ENCODE peak calls at places on chromosomes 3 and 15, in five cellular contexts. L, E, H, R and W are unnamed samples.

GRCh38 chr3:185070491-185071335 is 82.1 kb downstream of the C3orf70 start:
- DNase-seq in L (no peak), H (no peak), R (no peak), E (no peak), W (no peak)

GRCh38 chr15:76187151-76187550 is 124.1 kb downstream of the ETFA start:
- DNase-seq in H (no peak), E (no peak), R (no peak), L (no peak), W (no peak)

GRCh38 chr3:173395073-173395411 is 2.5 kb upstream of the NLGN1 start:
- DNase-seq in H (no peak), L (no peak), R (no peak), E (no peak), W (peak)

GRCh38 chr3:100875239-100875638 is 118.0 kb downstream of the ABI3BP start:
- DNase-seq in E (no peak), L (peak), R (no peak), H (no peak), W (no peak)

GRCh38 chr15:30030350-30030749 is 52.4 kb upstream of the GOLGA8J start:
- DNase-seq in E (no peak), R (no peak), L (no peak), H (no peak), W (no peak)

GRCh38 chr15:79004336-79004735 is 59.5 kb upstream of the CTSH start:
- DNase-seq in R (no peak), H (no peak), L (no peak), E (peak), W (peak)

GRCh38 chr15:37837276-37837675 is 97.2 kb upstream of the TMCO5A start:
- DNase-seq in H (no peak), E (no peak), R (no peak), L (no peak), W (no peak)

GRCh38 chr15:49242820-49243219 is 72.8 kb downstream of the GALK2 start:
- DNase-seq in L (peak), E (no peak), H (no peak), R (no peak), W (peak)

GRCh38 chr3:34388836-34389235 is 590.4 kb downstream of the PDCD6IP start:
- DNase-seq in L (no peak), E (no peak), H (no peak), R (no peak), W (no peak)

GRCh38 chr15:57957113-57957512 is 108.4 kb downstream of the ALDH1A2 start:
- DNase-seq in R (no peak), H (no peak), L (no peak), E (no peak), W (no peak)

GRCh38 chr3:82496890-82497560 is 735.6 kb upstream of the GBE1 start:
- DNase-seq in R (no peak), E (peak), L (no peak), H (no peak), W (no peak)

GRCh38 chr3:117444175-117444574 is 734.6 kb downstream of the TUSC7 start:
- DNase-seq in L (no peak), H (no peak), R (no peak), E (no peak), W (no peak)

GRCh38 chr3:14803981-14804834 is 14.6 kb upstream of the FGD5 start:
- DNase-seq in E (no peak), H (no peak), R (no peak), L (no peak), W (no peak)

GRCh38 chr3:138367912-138368311 is 19.5 kb downstream of the MRAS start:
- DNase-seq in H (peak), R (no peak), E (no peak), L (peak), W (no peak)

GRCh38 chr3:166011771-166012170 is 174.5 kb upstream of the BCHE start:
- DNase-seq in H (no peak), L (no peak), E (no peak), R (no peak), W (no peak)

GRCh38 chr3:166013073-166013679 is 176.0 kb upstream of the BCHE start:
- DNase-seq in E (peak), H (no peak), R (no peak), L (no peak), W (no peak)
- TF ChIP-seq CTCF in E (peak), H (no peak), R (no peak), L (peak), W (peak)

GRCh38 chr15:45205192-45205591 is 17.4 kb upstream of the SHF start:
- DNase-seq in H (no peak), R (no peak), L (no peak), E (peak), W (no peak)
- TF ChIP-seq CTCF in H (peak), R (peak), L (peak), E (peak), W (peak)

DNA sequence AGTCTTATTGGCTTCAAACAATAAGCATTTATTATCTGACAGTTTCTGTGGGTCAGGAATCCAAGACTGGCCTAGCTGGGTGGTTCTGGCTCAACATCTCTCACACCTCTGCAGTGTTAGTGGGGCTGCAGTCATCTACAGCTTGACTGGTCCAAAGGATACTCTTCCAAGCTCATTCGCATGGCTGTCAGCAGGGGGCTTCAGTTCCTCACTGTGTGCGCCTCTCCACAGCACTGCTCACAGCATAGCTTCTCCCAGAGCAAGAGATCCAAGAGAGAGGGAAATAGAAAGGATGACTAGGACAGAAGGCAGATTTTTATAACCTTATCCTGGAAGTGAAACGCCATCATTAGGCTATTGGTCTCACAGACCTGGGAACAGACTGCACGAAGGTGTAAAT is 64.2 kb downstream of the MAGI1 start:
- DNase-seq in R (no peak), L (no peak), H (no peak), E (no peak), W (no peak)
- TF ChIP-seq CTCF in R (no peak), L (no peak), H (no peak), E (no peak), W (no peak)

DNA sequence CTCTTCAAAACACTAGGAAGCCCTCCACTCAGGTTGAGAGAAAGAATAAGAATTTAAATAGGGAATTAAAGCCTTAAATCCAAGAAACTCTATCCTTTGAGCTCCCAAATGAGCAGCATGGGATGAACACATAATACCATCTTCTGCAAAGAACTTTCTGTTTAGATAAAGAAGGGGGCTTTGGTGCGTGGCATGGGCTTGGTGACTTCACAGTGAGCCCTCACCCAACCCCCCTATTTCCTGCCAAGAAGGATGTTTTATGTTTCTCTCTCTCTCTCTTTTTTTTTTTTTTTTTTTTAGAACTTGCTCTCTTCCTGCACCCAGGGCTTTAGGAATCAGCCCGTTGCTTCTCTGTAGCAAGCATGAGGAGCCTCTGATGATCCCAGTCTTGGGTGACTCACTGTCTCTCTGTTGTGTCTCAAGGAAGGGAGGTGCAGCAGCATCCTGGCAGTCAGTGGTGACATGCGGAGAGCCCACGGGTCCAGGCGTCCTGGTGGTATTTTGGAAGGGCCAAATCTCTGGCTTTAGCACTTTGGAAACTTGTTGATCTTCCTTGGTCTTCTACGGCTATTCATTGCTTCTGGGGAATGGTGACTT is 49.1 kb downstream of the CCK start:
- DNase-seq in L (no peak), E (no peak), H (no peak), R (no peak), W (no peak)
- TF ChIP-seq CTCF in L (no peak), E (no peak), H (no peak), R (no peak), W (no peak)

DNA sequence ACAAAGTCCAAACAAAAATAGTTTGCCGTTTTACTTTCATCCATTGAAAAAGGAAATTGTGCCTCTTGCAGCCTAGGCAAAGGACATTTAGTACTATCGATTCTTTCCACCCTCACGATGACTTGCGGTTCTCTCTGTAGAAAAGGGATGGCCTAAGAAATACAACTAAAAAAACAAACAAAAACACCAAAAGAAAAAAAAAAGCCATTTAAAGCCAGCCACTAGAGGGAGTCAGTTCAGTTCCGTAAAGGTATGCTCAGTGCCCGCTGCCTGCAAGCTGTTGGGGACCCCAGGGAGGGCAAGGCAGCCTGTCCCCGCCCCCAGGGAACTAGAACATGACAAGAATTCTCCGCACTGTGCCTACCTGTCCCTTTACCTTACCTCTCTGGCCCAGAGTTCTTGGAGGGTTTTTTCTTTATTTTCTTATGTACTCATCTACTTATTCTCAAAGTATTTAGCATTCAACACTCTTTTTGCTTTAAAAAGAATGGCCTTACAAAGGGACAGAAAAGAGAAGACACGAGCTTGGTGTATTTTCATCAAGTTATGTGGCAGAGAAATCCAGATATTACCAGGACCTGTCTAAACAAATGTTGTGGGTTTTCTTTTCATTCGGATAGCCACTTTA is 29.9 kb upstream of the NR2E3 start:
- DNase-seq in H (peak), E (peak), R (no peak), L (no peak), W (peak)
- TF ChIP-seq CTCF in H (peak), E (peak), R (peak), L (peak), W (peak)

GRCh38 chr3:4334548-4334947 is 31.4 kb downstream of the SETMAR start:
- DNase-seq in L (no peak), H (no peak), R (no peak), E (no peak), W (no peak)
- TF ChIP-seq CTCF in L (no peak), H (no peak), R (no peak), E (no peak), W (no peak)

GRCh38 chr3:13333236-13333897 is 86.8 kb downstream of the NUP210 start:
- DNase-seq in H (no peak), E (no peak), L (no peak), R (no peak), W (no peak)
- TF ChIP-seq CTCF in H (no peak), E (no peak), L (no peak), R (no peak), W (no peak)

DNA sequence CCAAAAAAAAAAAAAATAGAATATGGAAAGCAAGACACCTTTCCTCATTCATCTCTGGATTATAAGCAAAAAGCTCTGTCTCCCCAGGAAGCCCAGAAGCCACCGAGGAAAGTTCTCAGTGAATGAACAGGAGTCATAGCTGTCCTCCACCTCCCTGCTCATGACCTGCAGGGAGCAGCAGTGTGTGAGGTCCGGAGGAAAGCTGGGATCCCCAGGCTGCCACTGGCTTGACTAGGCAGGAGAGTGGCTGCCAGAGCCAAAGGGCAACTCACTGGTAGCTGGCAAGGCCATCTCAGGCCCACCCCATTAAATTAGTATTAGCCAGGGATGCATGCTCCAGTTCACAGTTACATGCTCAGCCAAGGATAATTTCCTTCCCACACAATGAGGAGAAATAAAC is 191.6 kb upstream of the STT3B start:
- DNase-seq in R (no peak), E (no peak), H (no peak), L (no peak), W (no peak)
- TF ChIP-seq CTCF in R (peak), E (no peak), H (no peak), L (no peak), W (no peak)

GRCh38 chr3:174986685-174987084 is 127.6 kb downstream of the NAALADL2 start:
- DNase-seq in E (no peak), R (no peak), L (no peak), H (no peak), W (no peak)
- TF ChIP-seq CTCF in E (no peak), R (no peak), L (no peak), H (no peak), W (peak)

GRCh38 chr3:168187233-168187632 is 91.5 kb upstream of the GOLIM4 start:
- DNase-seq in L (no peak), E (no peak), H (no peak), R (no peak), W (no peak)

GRCh38 chr3:168183774-168184173 is 88.0 kb upstream of the GOLIM4 start:
- DNase-seq in L (no peak), E (no peak), R (no peak), H (no peak), W (no peak)

GRCh38 chr3:168191856-168192255 is 96.1 kb upstream of the GOLIM4 start:
- DNase-seq in L (no peak), H (no peak), R (no peak), E (no peak), W (no peak)

DNA sequence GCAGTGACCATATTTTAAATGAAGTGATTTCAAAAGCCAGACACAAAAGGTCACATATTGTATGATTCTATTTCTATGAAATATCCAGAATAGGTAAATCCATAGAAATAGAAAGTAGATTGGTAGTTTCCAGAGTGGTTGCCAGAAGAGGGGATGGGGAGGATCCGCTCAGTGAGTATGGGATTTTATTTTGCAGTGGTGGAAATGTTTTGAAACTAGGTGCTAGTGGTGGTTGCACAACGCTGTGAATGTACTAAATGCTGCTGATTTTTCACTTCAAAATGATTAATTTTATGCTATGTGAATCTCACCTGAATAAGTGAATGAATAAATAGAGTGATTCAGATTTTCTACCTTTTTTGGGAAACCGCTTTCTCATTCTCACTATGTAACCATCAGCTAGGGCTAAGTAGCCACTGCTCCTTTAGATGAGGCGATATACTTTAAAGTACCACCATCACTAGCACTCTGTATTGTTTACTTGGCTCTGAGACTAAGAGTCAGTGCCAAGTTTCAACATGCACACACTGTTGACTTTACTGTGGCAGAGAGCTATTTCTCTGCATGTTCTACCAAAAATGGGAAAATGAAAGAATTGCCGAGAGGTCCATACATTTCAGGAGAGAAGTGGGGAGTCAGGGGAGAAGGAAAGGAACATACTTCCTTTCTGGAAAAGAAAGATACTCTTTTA is 90.7 kb upstream of the GOLIM4 start:
- DNase-seq in H (no peak), L (no peak), R (no peak), E (no peak), W (no peak)
- TF ChIP-seq CTCF in H (no peak), L (no peak), R (no peak), E (no peak), W (no peak)